ENCODE peak calls at places on chromosomes 2 and 18, in five cellular contexts. One of them, this sample, is unnamed.

GRCh38 chr2:128781888-128782385 is 463.3 kb upstream of the HS6ST1 start:
- DNase-seq in H9: peak; percentile 19
- DNase-seq in IMR-90: no peak
- DNase-seq in trophoblast cell: no peak
- DNase-seq in neuronal stem cell: no peak
- DNase-seq in this sample: peak; percentile 37

GRCh38 chr2:8515390-8515761 is 166.5 kb upstream of the ID2 start:
- DNase-seq in trophoblast cell: no peak
- DNase-seq in neuronal stem cell: no peak
- DNase-seq in IMR-90: no peak
- DNase-seq in H9: no peak
- DNase-seq in this sample: no peak

GRCh38 chr2:188512456-188512855 is 220.8 kb downstream of the GULP1 start:
- DNase-seq in neuronal stem cell: no peak
- DNase-seq in H9: no peak
- DNase-seq in trophoblast cell: no peak
- DNase-seq in IMR-90: peak; percentile 77
- DNase-seq in this sample: no peak

GRCh38 chr2:54556659-54557121 is 100.6 kb downstream of the SPTBN1 start:
- DNase-seq in H9: no peak
- DNase-seq in IMR-90: peak; percentile 83
- DNase-seq in trophoblast cell: no peak
- DNase-seq in neuronal stem cell: no peak
- DNase-seq in this sample: no peak

GRCh38 chr2:222594679-222595078 is 61.2 kb downstream of the FARSB start:
- DNase-seq in H9: no peak
- DNase-seq in IMR-90: peak; percentile 83
- DNase-seq in neuronal stem cell: no peak
- DNase-seq in trophoblast cell: no peak
- DNase-seq in this sample: no peak

GRCh38 chr2:158953926-158954763 is 14.3 kb upstream of the TANC1 start:
- DNase-seq in neuronal stem cell: no peak
- DNase-seq in H9: no peak
- DNase-seq in IMR-90: peak; percentile 89
- DNase-seq in trophoblast cell: no peak
- DNase-seq in this sample: no peak

GRCh38 chr18:3084206-3084605 is 71.3 kb upstream of the LPIN2 start:
- DNase-seq in trophoblast cell: no peak
- DNase-seq in neuronal stem cell: no peak
- DNase-seq in H9: no peak
- DNase-seq in IMR-90: no peak
- DNase-seq in this sample: no peak

GRCh38 chr2:36399050-36399449 is 43.5 kb downstream of the CRIM1 start:
- DNase-seq in neuronal stem cell: no peak
- DNase-seq in H9: no peak
- DNase-seq in trophoblast cell: no peak
- DNase-seq in IMR-90: no peak
- DNase-seq in this sample: no peak

GRCh38 chr18:21904856-21905255 is 164.3 kb downstream of the MIB1 start:
- DNase-seq in H9: no peak
- DNase-seq in IMR-90: no peak
- DNase-seq in neuronal stem cell: no peak
- DNase-seq in trophoblast cell: no peak
- DNase-seq in this sample: no peak

GRCh38 chr2:219177594-219178376 is at the start of gene RETREG2:
- DNase-seq in trophoblast cell: peak; percentile 88
- DNase-seq in H9: peak; percentile 91
- DNase-seq in IMR-90: peak; percentile 89
- DNase-seq in neuronal stem cell: peak; percentile 87
- DNase-seq in this sample: peak; percentile 88
- H4K91ac ChIP-seq in trophoblast cell: peak within 1 kb of the TSS; percentile 91
- H4K91ac ChIP-seq in H9: no peak within 1 kb of the TSS
- H4K91ac ChIP-seq in IMR-90: peak within 1 kb of the TSS; percentile 97
- H4K91ac ChIP-seq in neuronal stem cell: no peak within 1 kb of the TSS
- H4K91ac ChIP-seq in this sample: peak within 1 kb of the TSS; percentile 40

GRCh38 chr2:47067788-47068407 is 87.2 kb downstream of the STPG4 start:
- DNase-seq in neuronal stem cell: no peak
- DNase-seq in H9: no peak
- DNase-seq in IMR-90: no peak
- DNase-seq in trophoblast cell: no peak
- DNase-seq in this sample: no peak
- H4K91ac ChIP-seq in neuronal stem cell: no peak overlapping the region
- H4K91ac ChIP-seq in H9: peak overlapping the region; percentile 37
- H4K91ac ChIP-seq in IMR-90: peak overlapping the region; percentile 99
- H4K91ac ChIP-seq in trophoblast cell: peak overlapping the region; percentile 94
- H4K91ac ChIP-seq in this sample: no peak overlapping the region

GRCh38 chr18:50879302-50880107 is 587 bp downstream of the ME2 start:
- DNase-seq in trophoblast cell: peak; percentile 12
- DNase-seq in H9: peak; percentile 39
- DNase-seq in IMR-90: peak; percentile 38
- DNase-seq in neuronal stem cell: peak; percentile 31
- DNase-seq in this sample: no peak
- H4K91ac ChIP-seq in trophoblast cell: peak overlapping the region; percentile 76
- H4K91ac ChIP-seq in H9: no peak overlapping the region
- H4K91ac ChIP-seq in IMR-90: no peak overlapping the region
- H4K91ac ChIP-seq in neuronal stem cell: no peak overlapping the region
- H4K91ac ChIP-seq in this sample: no peak overlapping the region

GRCh38 chr2:216804357-216805350 is 55.2 kb downstream of the TNP1 start:
- DNase-seq in H9: no peak
- DNase-seq in neuronal stem cell: no peak
- DNase-seq in IMR-90: peak; percentile 28
- DNase-seq in trophoblast cell: peak; percentile 2
- DNase-seq in this sample: no peak

GRCh38 chr2:216802516-216803265 is 57.2 kb downstream of the TNP1 start:
- DNase-seq in H9: no peak
- DNase-seq in trophoblast cell: no peak
- DNase-seq in neuronal stem cell: no peak
- DNase-seq in IMR-90: no peak
- DNase-seq in this sample: no peak

GRCh38 chr2:216796096-216796840 is 63.6 kb downstream of the TNP1 start:
- DNase-seq in neuronal stem cell: no peak
- DNase-seq in H9: no peak
- DNase-seq in trophoblast cell: no peak
- DNase-seq in IMR-90: no peak
- DNase-seq in this sample: no peak

GRCh38 chr2:216803803-216804202 is 56.1 kb downstream of the TNP1 start:
- DNase-seq in IMR-90: no peak
- DNase-seq in trophoblast cell: no peak
- DNase-seq in H9: no peak
- DNase-seq in neuronal stem cell: no peak
- DNase-seq in this sample: no peak

GRCh38 chr2:216799873-216800421 is 59.9 kb downstream of the TNP1 start:
- DNase-seq in H9: no peak
- DNase-seq in neuronal stem cell: no peak
- DNase-seq in IMR-90: peak; percentile 74
- DNase-seq in trophoblast cell: no peak
- DNase-seq in this sample: no peak
- H4K91ac ChIP-seq in H9: no peak overlapping the region
- H4K91ac ChIP-seq in neuronal stem cell: no peak overlapping the region
- H4K91ac ChIP-seq in IMR-90: peak overlapping the region; percentile 69
- H4K91ac ChIP-seq in trophoblast cell: no peak overlapping the region
- H4K91ac ChIP-seq in this sample: no peak overlapping the region

GRCh38 chr18:77095356-77096030 is 37.1 kb downstream of the MBP start:
- DNase-seq in IMR-90: no peak
- DNase-seq in neuronal stem cell: no peak
- DNase-seq in H9: no peak
- DNase-seq in trophoblast cell: no peak
- DNase-seq in this sample: no peak
- H4K91ac ChIP-seq in IMR-90: no peak overlapping the region
- H4K91ac ChIP-seq in neuronal stem cell: no peak overlapping the region
- H4K91ac ChIP-seq in H9: no peak overlapping the region
- H4K91ac ChIP-seq in trophoblast cell: no peak overlapping the region
- H4K91ac ChIP-seq in this sample: no peak overlapping the region

GRCh38 chr18:62715829-62716678 is 713 bp downstream of the PHLPP1 start:
- DNase-seq in trophoblast cell: peak; percentile 73
- DNase-seq in IMR-90: peak; percentile 59
- DNase-seq in H9: peak; percentile 49
- DNase-seq in neuronal stem cell: peak; percentile 44
- DNase-seq in this sample: no peak
- H4K91ac ChIP-seq in trophoblast cell: peak overlapping the region; percentile 90
- H4K91ac ChIP-seq in IMR-90: no peak overlapping the region
- H4K91ac ChIP-seq in H9: no peak overlapping the region
- H4K91ac ChIP-seq in neuronal stem cell: no peak overlapping the region
- H4K91ac ChIP-seq in this sample: peak overlapping the region; percentile 92